ENCODE peak calls at places on chromosomes 2 and 18, in nine cellular contexts. Z, D, N, S, K, W, C, A and E are unnamed samples.

GRCh38 chr2:75503048-75503607 is 57.6 kb downstream of the EVA1A start:
- DNase-seq in Z (peak), D (no peak), N (no peak), S (no peak), K (peak), W (peak), C (no peak), A (no peak), E (peak)

GRCh38 chr2:98541489-98541888 is 66.8 kb downstream of the COA5 start:
- DNase-seq in Z (no peak), D (no peak), N (no peak), S (no peak), K (no peak), W (no peak), C (no peak), A (no peak), E (no peak)

GRCh38 chr18:28831908-28832307 is 655.0 kb upstream of the CDH2 start:
- DNase-seq in Z (no peak), D (no peak), N (no peak), S (no peak), K (no peak), W (no peak), C (no peak), A (no peak), E (no peak)

GRCh38 chr2:98434492-98434891 is 10.2 kb upstream of the INPP4A start:
- DNase-seq in Z (no peak), D (no peak), N (no peak), S (no peak), K (no peak), W (no peak), C (no peak), A (no peak), E (no peak)

GRCh38 chr2:184444217-184444616 is 154.1 kb upstream of the ZNF804A start:
- DNase-seq in Z (no peak), D (no peak), N (no peak), S (no peak), K (no peak), W (no peak), C (no peak), A (no peak), E (no peak)

GRCh38 chr2:233867993-233868532 is at the start of gene MSL3B:
- DNase-seq in Z (peak), D (no peak), N (peak), S (peak), K (peak), W (peak), C (no peak), A (no peak), E (peak)

GRCh38 chr2:95015261-95015918 is 10.1 kb upstream of the MAL start:
- DNase-seq in Z (no peak), D (no peak), N (no peak), S (no peak), K (no peak), W (no peak), C (no peak), A (no peak), E (no peak)

GRCh38 chr2:160576054-160576499 is 82.5 kb upstream of the RBMS1 start:
- DNase-seq in Z (peak), D (no peak), N (no peak), S (no peak), K (peak), W (peak), C (no peak), A (no peak), E (peak)

GRCh38 chr2:168694876-168695275 is 107.6 kb upstream of the NOSTRIN start:
- DNase-seq in Z (no peak), D (no peak), N (no peak), S (no peak), K (no peak), W (no peak), C (no peak), A (no peak), E (no peak)

GRCh38 chr18:13433088-13433487 is 214.5 kb downstream of the LDLRAD4 start:
- DNase-seq in Z (no peak), D (no peak), N (no peak), S (no peak), K (no peak), W (no peak), C (no peak), A (no peak), E (no peak)

GRCh38 chr2:102771114-102771513 is 9.3 kb downstream of the TMEM182 start:
- DNase-seq in Z (no peak), D (no peak), N (no peak), S (peak), K (peak), W (peak), C (no peak), A (no peak), E (no peak)

GRCh38 chr2:206164261-206164862 is 4.7 kb downstream of the EEF1B2 start:
- DNase-seq in Z (peak), D (no peak), N (no peak), S (no peak), K (peak), W (peak), C (no peak), A (peak), E (peak)

GRCh38 chr2:201643216-201643651 is at the start of gene TMEM237:
- DNase-seq in Z (peak), D (peak), N (peak), S (peak), K (no peak), W (peak), C (no peak), A (peak), E (peak)

GRCh38 chr2:187906021-187906420 is 351.8 kb upstream of the TFPI start:
- DNase-seq in Z (no peak), D (no peak), N (no peak), S (no peak), K (no peak), W (no peak), C (no peak), A (no peak), E (no peak)

GRCh38 chr2:132489150-132489549 is 72.5 kb downstream of the GPR39 start:
- DNase-seq in Z (no peak), D (no peak), N (peak), S (no peak), K (peak), W (peak), C (no peak), A (no peak), E (peak)

GRCh38 chr2:112121682-112122254 is 16.4 kb upstream of the FBLN7 start:
- DNase-seq in Z (peak), D (no peak), N (no peak), S (no peak), K (peak), W (peak), C (peak), A (peak), E (peak)

GRCh38 chr2:27584597-27584996 is 1.8 kb downstream of the ZNF512 start:
- DNase-seq in Z (no peak), D (no peak), N (no peak), S (no peak), K (no peak), W (no peak), C (no peak), A (no peak), E (no peak)
- H3K4me3 ChIP-seq in Z (peak), D (no peak), N (no peak), S (no peak), K (no peak), W (no peak), C (peak), A (peak), E (peak)

DNA sequence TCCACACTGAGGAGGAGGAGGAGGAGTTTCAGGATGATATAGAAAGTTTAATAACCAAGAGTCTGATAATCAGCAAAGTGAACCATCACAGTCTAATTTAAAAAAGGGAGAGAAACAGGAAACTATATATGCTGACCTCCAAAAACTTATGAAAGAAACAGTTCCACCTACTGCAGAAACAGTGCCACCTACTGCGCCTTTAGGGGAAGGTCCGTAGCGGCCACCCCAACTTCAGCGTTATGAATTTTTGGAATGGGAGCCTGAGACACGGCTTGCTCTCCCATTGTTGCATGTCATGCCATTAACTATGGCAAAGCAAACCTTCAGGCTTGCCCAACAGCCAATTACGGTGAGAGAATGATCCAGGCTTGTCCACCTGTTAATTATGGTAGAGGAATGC is 1719.2 kb upstream of the LRRTM1 start:
- DNase-seq in Z (no peak), D (no peak), N (no peak), S (no peak), K (no peak), W (no peak), C (peak), A (no peak), E (no peak)
- TF ChIP-seq CTCF in Z (no peak), D (no peak), N (no peak), S (no peak), K (no peak), W (no peak), C (peak), A (peak), E (no peak)

GRCh38 chr2:208192611-208193248 is 2.9 kb upstream of the C2orf80 start:
- DNase-seq in Z (no peak), D (no peak), N (no peak), S (no peak), K (no peak), W (no peak), C (no peak), A (no peak), E (no peak)

GRCh38 chr2:208195477-208195876 is 5.6 kb upstream of the C2orf80 start:
- DNase-seq in Z (no peak), D (no peak), N (no peak), S (no peak), K (no peak), W (no peak), C (no peak), A (no peak), E (peak)

GRCh38 chr2:208186921-208187320 is 2.9 kb downstream of the C2orf80 start:
- DNase-seq in Z (no peak), D (no peak), N (no peak), S (no peak), K (no peak), W (no peak), C (no peak), A (no peak), E (no peak)

GRCh38 chr2:208186465-208186864 is 3.4 kb downstream of the C2orf80 start:
- DNase-seq in Z (no peak), D (no peak), N (no peak), S (no peak), K (no peak), W (no peak), C (no peak), A (no peak), E (no peak)

GRCh38 chr2:208189782-208190181 is at the start of gene C2orf80:
- DNase-seq in Z (no peak), D (no peak), N (no peak), S (no peak), K (no peak), W (no peak), C (no peak), A (no peak), E (no peak)
- H3K4me3 ChIP-seq in Z (no peak), D (no peak), N (no peak), S (no peak), K (no peak), W (no peak), C (no peak), A (no peak), E (no peak)

GRCh38 chr2:161946489-161947107 is 127.4 kb downstream of the DPP4 start:
- DNase-seq in Z (peak), D (no peak), N (no peak), S (no peak), K (peak), W (peak), C (no peak), A (peak), E (peak)
- TF ChIP-seq CTCF in Z (peak), D (no peak), N (peak), S (no peak), K (peak), W (peak), C (no peak), A (peak), E (peak)

DNA sequence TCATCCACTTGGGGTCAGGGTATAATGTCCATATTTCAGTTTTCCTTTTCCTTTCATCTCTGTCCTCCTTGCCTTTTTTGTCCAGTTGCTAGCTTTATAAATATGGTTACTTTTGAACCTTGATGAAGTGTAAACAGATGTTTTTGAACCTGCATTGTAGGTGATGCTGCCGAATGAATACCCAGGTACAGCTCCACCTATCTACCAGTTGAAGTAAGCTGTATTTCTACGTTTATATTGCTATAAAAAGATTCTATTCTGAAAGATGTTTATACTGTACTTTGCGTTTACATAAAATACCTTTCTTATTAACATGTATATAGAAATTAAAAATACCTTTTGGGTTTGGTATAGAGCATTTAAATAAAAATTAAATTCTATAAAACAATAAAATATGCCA is 2.2 kb downstream of the IMPACT start:
- DNase-seq in Z (no peak), D (no peak), N (no peak), S (no peak), K (no peak), W (no peak), C (no peak), A (no peak), E (no peak)
- H3K4me3 ChIP-seq in Z (no peak), D (no peak), N (no peak), S (no peak), K (no peak), W (no peak), C (no peak), A (no peak), E (no peak)

GRCh38 chr2:149259136-149259535 is 71.3 kb upstream of the LYPD6 start:
- DNase-seq in Z (no peak), D (no peak), N (no peak), S (no peak), K (no peak), W (no peak), C (no peak), A (no peak), E (no peak)

GRCh38 chr2:149261672-149262071 is 68.7 kb upstream of the LYPD6 start:
- DNase-seq in Z (no peak), D (no peak), N (no peak), S (no peak), K (no peak), W (no peak), C (no peak), A (no peak), E (no peak)

DNA sequence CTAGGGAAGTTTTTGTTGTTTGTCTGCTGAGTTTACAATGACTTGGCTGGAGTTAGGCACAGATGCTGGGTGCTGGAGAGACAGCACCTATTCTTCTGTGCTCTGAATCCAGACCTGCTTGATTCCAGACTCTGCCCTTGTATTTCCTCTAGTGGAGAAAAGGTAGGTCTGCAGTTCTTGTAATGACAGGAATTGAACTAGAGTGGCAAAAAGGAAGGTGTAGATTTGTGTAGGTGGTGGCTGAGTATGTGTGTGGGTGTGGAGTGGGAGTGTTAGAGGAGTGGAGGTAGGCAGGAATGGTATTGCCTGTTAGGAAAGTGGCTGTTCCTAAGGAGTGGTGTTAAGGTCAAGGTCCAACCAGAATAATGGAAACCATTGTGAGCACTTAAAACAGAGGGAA is 71.9 kb upstream of the LYPD6 start:
- DNase-seq in Z (no peak), D (no peak), N (no peak), S (no peak), K (no peak), W (no peak), C (no peak), A (no peak), E (no peak)
- TF ChIP-seq CTCF in Z (no peak), D (no peak), N (no peak), S (no peak), K (no peak), W (no peak), C (no peak), A (no peak), E (no peak)

GRCh38 chr2:231926761-231927565 is 767 bp upstream of the NPPC start:
- DNase-seq in Z (no peak), D (no peak), N (no peak), S (no peak), K (no peak), W (peak), C (peak), A (no peak), E (no peak)
- H3K4me3 ChIP-seq in Z (peak), D (no peak), N (peak), S (peak), K (no peak), W (peak), C (peak), A (peak), E (no peak)

GRCh38 chr2:106839849-106840595 is 45.9 kb downstream of the ST6GAL2 start:
- DNase-seq in Z (peak), D (no peak), N (no peak), S (no peak), K (no peak), W (no peak), C (no peak), A (peak), E (no peak)
- TF ChIP-seq CTCF in Z (no peak), D (no peak), N (no peak), S (no peak), K (peak), W (no peak), C (no peak), A (peak), E (no peak)

DNA sequence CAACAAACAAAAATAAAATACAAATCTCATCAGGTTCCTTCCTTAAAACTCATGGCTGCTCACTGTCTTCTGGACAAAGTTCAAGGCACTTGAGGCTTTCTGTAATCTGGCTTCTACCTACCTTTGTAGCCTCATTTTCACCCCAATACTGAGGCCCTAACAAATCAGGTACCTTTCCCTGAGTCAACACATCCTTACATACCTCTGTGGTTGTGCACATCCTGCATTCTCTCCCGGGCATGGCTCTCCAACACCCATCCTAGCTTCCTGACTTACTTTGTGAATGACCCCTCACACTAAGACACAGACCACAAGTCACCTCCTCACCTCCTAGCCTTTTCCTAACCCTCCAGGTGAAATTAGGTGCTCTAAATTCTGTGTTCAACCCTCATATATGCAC is 190.9 kb downstream of the PID1 start:
- DNase-seq in Z (no peak), D (no peak), N (no peak), S (no peak), K (no peak), W (no peak), C (no peak), A (no peak), E (no peak)
- H3K4me3 ChIP-seq in Z (no peak), D (no peak), N (no peak), S (no peak), K (no peak), W (no peak), C (no peak), A (no peak), E (no peak)

GRCh38 chr2:85435986-85436835 is 17.7 kb downstream of the SH2D6 start:
- DNase-seq in Z (peak), D (no peak), N (no peak), S (no peak), K (no peak), W (no peak), C (no peak), A (no peak), E (no peak)
- TF ChIP-seq CTCF in Z (no peak), D (no peak), N (no peak), S (no peak), K (peak), W (no peak), C (no peak), A (peak), E (no peak)